ENCODE peak calls at places on chromosomes 4 and X, in five cellular contexts. D is astrocyte of the spinal cord; M is mammary epithelial cell; Z is ecto neural progenitor cell; S is naive thymus-derived CD8-positive, alpha-beta T cell. C is an unnamed sample.

GRCh38 chr4:5979981-5980380 is 38.2 kb downstream of the C4orf50 start:
- DNase-seq in S (no peak), M (peak; percentile 4), D (no peak), Z (peak; percentile 79), C (no peak)

GRCh38 chr4:147581601-147582350 is 35.4 kb upstream of the TMEM184C start:
- DNase-seq in Z (no peak), M (peak; percentile 64), D (peak; percentile 57), S (no peak), C (no peak)

GRCh38 chr4:170122252-170122651 is 32.5 kb upstream of the AADAT start:
- DNase-seq in S (no peak), D (no peak), M (peak; percentile 53), Z (no peak), C (no peak)

GRCh38 chr4:27986476-27986875 is 1125.8 kb downstream of the STIM2 start:
- DNase-seq in D (no peak), S (no peak), Z (no peak), M (no peak), C (no peak)

GRCh38 chr4:39699676-39700409 is 1.9 kb downstream of the UBE2K start:
- DNase-seq in M (peak; percentile 31), Z (no peak), D (peak; percentile 37), S (no peak), C (no peak)

GRCh38 chr4:30720021-30720655 is at the start of gene PCDH7:
- DNase-seq in D (peak; percentile 72), Z (no peak), M (peak; percentile 74), S (no peak), C (no peak)

GRCh38 chr4:88533937-88534750 is 10.6 kb upstream of the PYURF start:
- DNase-seq in D (peak; percentile 85), Z (no peak), S (no peak), M (peak; percentile 87), C (no peak)

GRCh38 chr4:95250544-95251137 is 298.1 kb downstream of the UNC5C start:
- DNase-seq in S (no peak), Z (no peak), D (no peak), M (peak; percentile 81), C (no peak)

GRCh38 chr4:103994059-103994458 is 274.3 kb upstream of the TACR3 start:
- DNase-seq in Z (no peak), M (peak; percentile 18), D (peak; percentile 5), S (no peak), C (no peak)

GRCh38 chrX:80721186-80721585 is 88.5 kb downstream of the BRWD3 start:
- DNase-seq in S (no peak), M (no peak), D (no peak), Z (no peak), C (no peak)

GRCh38 chr4:108109111-108109510 is 59.6 kb downstream of the LEF1 start:
- DNase-seq in S (no peak), Z (no peak), M (no peak), D (no peak), C (no peak)

GRCh38 chrX:42017971-42018370 is 94.6 kb upstream of the CASK start:
- DNase-seq in S (no peak), Z (no peak), M (no peak), D (no peak), C (no peak)

GRCh38 chr4:99645036-99645435 is 12.6 kb downstream of the C4orf54 start:
- DNase-seq in M (no peak), Z (no peak), D (no peak), S (no peak), C (no peak)

GRCh38 chr4:108851346-108851745 is 88.5 kb upstream of the ETNPPL start:
- DNase-seq in D (no peak), Z (no peak), M (no peak), S (no peak), C (no peak)

GRCh38 chr4:87679449-87680169 is 29.5 kb downstream of the DMP1 start:
- DNase-seq in D (peak; percentile 67), Z (peak; percentile 71), M (peak; percentile 3), S (peak; percentile 4), C (no peak)

GRCh38 chr4:89836897-89837384 is at the start of gene SNCA:
- DNase-seq in M (peak; percentile 81), S (peak; percentile 4), D (peak; percentile 64), Z (peak; percentile 90), C (peak; percentile 47)

GRCh38 chr4:153757407-153757806 is 2.4 kb downstream of the RNF175 start:
- DNase-seq in Z (no peak), M (peak; percentile 33), D (no peak), S (no peak), C (no peak)

GRCh38 chrX:115650449-115650848 is 89.5 kb downstream of the PLS3 start:
- DNase-seq in S (no peak), Z (no peak), D (peak; percentile 34), M (no peak), C (no peak)